ENCODE peak calls at places on chromosomes 12 and 14, in five cellular contexts. A is right cardiac atrium; N is CD8-positive, alpha-beta T cell; C is ascending aorta; S is uterus. R is an unnamed sample.

GRCh38 chr12:5343711-5344110 is 88.2 kb upstream of the NTF3 start:
- DNase-seq in A (no peak), N (no peak), S (no peak), C (no peak), R (no peak)

GRCh38 chr12:43655586-43655985 is 103.0 kb downstream of the PUS7L start:
- DNase-seq in A (no peak), C (no peak), S (no peak), N (no peak), R (no peak)

GRCh38 chr12:106133136-106134087 is 5.3 kb downstream of the NUAK1 start:
- DNase-seq in S (no peak), C (no peak), N (no peak), A (no peak), R (no peak)

GRCh38 chr14:58298880-58299664 is 717 bp downstream of the ARID4A start:
- DNase-seq in N (peak; percentile 37), S (peak; percentile 30), C (peak; percentile 70), A (peak; percentile 29), R (peak; percentile 35)

GRCh38 chr14:100864960-100865681 is 38.4 kb downstream of the RTL1 start:
- DNase-seq in C (peak; percentile 28), A (peak; percentile 2), S (no peak), N (no peak), R (no peak)

GRCh38 chr12:48788522-48788851 is 402 bp downstream of the ADCY6 start:
- DNase-seq in A (no peak), C (no peak), S (no peak), N (no peak), R (no peak)

GRCh38 chr12:48002179-48002601 is 2.1 kb downstream of the COL2A1 start:
- DNase-seq in A (no peak), S (no peak), N (no peak), C (no peak), R (no peak)

GRCh38 chr14:24290746-24291145 is 8.8 kb downstream of the DHRS1 start:
- DNase-seq in S (no peak), A (no peak), C (no peak), N (no peak), R (no peak)

GRCh38 chr14:52363001-52363704 is 49.0 kb downstream of the PTGER2 start:
- DNase-seq in C (no peak), S (no peak), A (no peak), N (no peak), R (no peak)

GRCh38 chr14:56099081-56099797 is 19.0 kb upstream of the PELI2 start:
- DNase-seq in A (no peak), N (no peak), C (no peak), S (no peak), R (no peak)

GRCh38 chr12:111764120-111764821 is 2.5 kb upstream of the ALDH2 start:
- DNase-seq in N (no peak), A (no peak), S (no peak), C (no peak), R (no peak)

GRCh38 chr14:72913809-72914208 is 12.5 kb upstream of the DCAF4 start:
- DNase-seq in S (no peak), C (no peak), A (no peak), N (no peak), R (no peak)

GRCh38 chr12:56271031-56271430 is 4.3 kb downstream of the COQ10A start:
- DNase-seq in C (no peak), S (no peak), A (no peak), N (no peak), R (no peak)

GRCh38 chr12:100199347-100200136 is 1.1 kb upstream of the ACTR6 start:
- DNase-seq in S (peak; percentile 61), N (peak; percentile 68), C (peak; percentile 86), A (peak; percentile 74), R (peak; percentile 63)

GRCh38 chr14:78701246-78701645 is 531.1 kb downstream of the NRXN3 start:
- DNase-seq in N (no peak), S (no peak), A (no peak), C (no peak), R (no peak)

GRCh38 chr14:24984846-24985589 is 64.9 kb downstream of the STXBP6 start:
- DNase-seq in A (no peak), C (no peak), S (no peak), N (no peak), R (no peak)

GRCh38 chr12:112183141-112183581 is 57.8 kb downstream of the TRAFD1 start:
- DNase-seq in A (no peak), N (no peak), C (no peak), S (no peak), R (no peak)

GRCh38 chr14:98226411-98226810 is 1045.6 kb downstream of the BCL11B start:
- DNase-seq in A (no peak), C (no peak), S (no peak), N (no peak), R (no peak)

GRCh38 chr14:98219638-98220037 is 1052.4 kb downstream of the BCL11B start:
- DNase-seq in C (no peak), S (no peak), N (no peak), A (no peak), R (no peak)

GRCh38 chr14:98227000-98227726 is 1044.8 kb downstream of the BCL11B start:
- DNase-seq in N (no peak), C (no peak), A (no peak), S (no peak), R (no peak)

GRCh38 chr14:98227727-98228111 is 1044.3 kb downstream of the BCL11B start:
- DNase-seq in S (no peak), C (no peak), N (no peak), A (no peak), R (no peak)

GRCh38 chr14:98223106-98223505 is 1048.9 kb downstream of the BCL11B start:
- DNase-seq in S (no peak), A (no peak), N (no peak), C (no peak), R (no peak)
- H3K4me1 ChIP-seq in S (no peaks in the 10 kb centered on the region), A (no peaks in the 10 kb centered on the region), N (peaks cover 83% of the 10 kb centered on the region), C (no peaks in the 10 kb centered on the region), R (peaks cover 88% of the 10 kb centered on the region)

GRCh38 chr14:96574171-96574632 is 72.0 kb downstream of the PAPOLA start:
- DNase-seq in A (no peak), N (no peak), C (no peak), S (no peak), R (no peak)
- H3K9me3 ChIP-seq in A (no peaks in the 10 kb centered on the region), N (no peaks in the 10 kb centered on the region), C (no peaks in the 10 kb centered on the region), S (no peaks in the 10 kb centered on the region), R (no peaks in the 10 kb centered on the region)

GRCh38 chr14:91395466-91395865 is 22.2 kb downstream of the CCDC88C start:
- DNase-seq in S (no peak), C (no peak), N (no peak), A (no peak), R (no peak)
- H3K27ac ChIP-seq in S (peak overlapping the region; percentile 23), C (no peak overlapping the region), N (peak overlapping the region; percentile 15), A (no peak overlapping the region), R (peak overlapping the region; percentile 76)

GRCh38 chr12:121825041-121825523 is 21.3 kb downstream of the SETD1B start:
- DNase-seq in A (no peak), C (no peak), N (no peak), S (no peak), R (no peak)

GRCh38 chr12:121820056-121820455 is 16.2 kb downstream of the SETD1B start:
- DNase-seq in A (no peak), S (no peak), C (no peak), N (no peak), R (no peak)

GRCh38 chr12:121822393-121823100 is 18.7 kb downstream of the SETD1B start:
- DNase-seq in C (no peak), S (no peak), A (no peak), N (no peak), R (peak; percentile 7)

GRCh38 chr12:121823727-121824115 is 19.9 kb downstream of the SETD1B start:
- DNase-seq in S (no peak), N (no peak), A (no peak), C (no peak), R (no peak)

DNA sequence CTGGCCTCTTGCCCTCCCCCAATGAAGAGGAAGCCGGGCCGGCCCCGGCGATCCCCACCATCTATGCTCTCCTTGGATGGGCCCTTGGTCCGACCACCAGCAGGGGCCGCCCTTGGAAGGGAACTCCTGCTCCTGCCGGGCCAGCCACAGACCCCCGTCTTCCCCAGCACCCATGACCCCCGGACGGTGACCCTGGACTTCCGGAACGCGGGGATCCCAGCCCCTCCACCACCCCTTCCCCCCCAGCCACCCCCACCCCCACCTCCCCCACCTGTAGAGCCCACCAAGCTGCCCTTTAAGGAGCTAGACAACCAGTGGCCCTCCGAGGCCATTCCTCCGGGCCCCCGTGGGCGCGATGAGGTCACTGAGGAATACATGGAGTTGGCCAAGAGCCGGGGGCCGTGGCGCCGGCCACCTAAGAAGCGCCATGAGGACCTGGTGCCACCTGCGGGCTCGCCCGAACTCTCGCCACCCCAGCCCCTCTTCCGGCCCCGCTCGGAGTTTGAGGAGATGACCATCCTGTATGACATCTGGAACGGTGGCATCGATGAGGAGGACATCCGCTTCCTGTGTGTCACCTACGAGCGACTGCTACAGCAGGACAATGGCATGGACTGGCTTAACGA is 19.4 kb downstream of the SETD1B start:
- DNase-seq in A (no peak), S (no peak), N (no peak), C (no peak), R (no peak)
- H3K4me1 ChIP-seq in A (no peaks in the 10 kb centered on the region), S (no peaks in the 10 kb centered on the region), N (no peaks in the 10 kb centered on the region), C (no peaks in the 10 kb centered on the region), R (no peaks in the 10 kb centered on the region)

GRCh38 chr14:26281280-26281998 is 316.4 kb downstream of the NOVA1 start:
- DNase-seq in N (no peak), C (no peak), S (no peak), A (no peak), R (no peak)

GRCh38 chr14:26282578-26282977 is 315.3 kb downstream of the NOVA1 start:
- DNase-seq in C (no peak), A (no peak), N (no peak), S (no peak), R (no peak)

DNA sequence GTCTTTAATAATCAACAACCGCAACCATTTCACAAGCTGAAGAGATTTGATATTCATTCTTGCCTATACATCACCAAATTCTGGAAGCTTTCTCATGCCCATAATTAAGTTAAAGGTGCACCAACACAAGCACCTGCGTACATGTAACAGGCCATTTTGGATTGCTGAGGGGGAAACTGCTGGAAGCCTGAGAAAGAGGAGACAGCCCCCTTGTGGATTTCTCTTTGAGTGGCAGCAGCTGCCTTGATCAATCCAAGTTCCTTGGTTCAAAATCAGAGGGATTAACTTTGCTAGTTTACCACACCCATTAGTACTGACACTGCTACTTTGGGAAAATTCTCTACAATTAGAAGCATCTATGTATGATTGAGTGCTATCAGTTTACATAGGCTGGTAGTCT is 321.1 kb downstream of the NOVA1 start:
- DNase-seq in A (no peak), C (no peak), S (no peak), N (no peak), R (no peak)
- H3K9me3 ChIP-seq in A (no peaks in the 10 kb centered on the region), C (no peaks in the 10 kb centered on the region), S (no peaks in the 10 kb centered on the region), N (no peaks in the 10 kb centered on the region), R (no peaks in the 10 kb centered on the region)

DNA sequence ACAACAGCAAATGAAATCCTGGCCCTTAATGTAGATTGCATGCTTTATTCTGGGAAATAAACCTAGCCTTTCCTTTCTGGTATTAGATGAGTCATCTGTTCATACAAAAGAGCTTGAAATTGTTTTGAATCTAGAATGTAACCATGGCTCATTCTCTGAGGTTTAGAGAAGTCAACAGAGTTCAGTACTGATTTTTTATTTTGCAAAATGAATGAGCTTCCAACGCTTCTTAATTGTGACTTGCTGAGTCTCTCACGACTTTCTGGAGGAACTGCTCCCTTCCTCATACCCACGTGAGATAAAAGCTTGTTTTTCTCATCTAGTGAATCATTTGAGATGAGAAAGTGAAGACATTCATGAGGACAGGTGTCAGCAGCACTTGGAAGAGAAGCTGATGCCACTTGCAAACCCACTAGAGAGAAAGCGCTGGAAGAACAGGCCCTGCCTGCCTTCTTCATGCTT is 509.6 kb downstream of the VRK1 start:
- DNase-seq in C (no peak), N (no peak), A (no peak), S (no peak), R (no peak)
- H3K27ac ChIP-seq in C (no peak overlapping the region), N (no peak overlapping the region), A (no peak overlapping the region), S (no peak overlapping the region), R (no peak overlapping the region)

R was measured in naive thymus-derived CD4-positive, alpha-beta T cell.